ENCODE peak calls at places on chromosomes 11 and 22, in seven cellular contexts. X, P, O, N, C, E and A are unnamed samples.

GRCh38 chr11:95531116-95531515 is 258.5 kb downstream of the FAM76B start:
- DNase-seq in X (no peak), P (no peak), O (no peak), N (no peak), C (peak; percentile 45), E (no peak), A (no peak)

GRCh38 chr11:15199693-15200092 is 85.0 kb downstream of the INSC start:
- DNase-seq in X (no peak), P (no peak), O (no peak), N (peak; percentile 75), C (no peak), E (no peak), A (no peak)

GRCh38 chr11:92941676-92942571 is 27.5 kb upstream of the MTNR1B start:
- DNase-seq in X (no peak), P (peak; percentile 36), O (no peak), N (no peak), C (peak; percentile 9), E (no peak), A (no peak)

GRCh38 chr22:40410272-40410671 is 39.9 kb downstream of the SGSM3 start:
- DNase-seq in X (no peak), P (no peak), O (no peak), N (no peak), C (no peak), E (no peak), A (no peak)

GRCh38 chr11:35539781-35540281 is 14.4 kb upstream of the PAMR1 start:
- DNase-seq in X (no peak), P (no peak), O (no peak), N (no peak), C (peak; percentile 77), E (no peak), A (no peak)

GRCh38 chr11:102081313-102081712 is 28.9 kb upstream of the YAP1 start:
- DNase-seq in X (no peak), P (no peak), O (no peak), N (no peak), C (no peak), E (no peak), A (no peak)

GRCh38 chr22:19149047-19149883 is 827 bp downstream of the GSC2 start:
- DNase-seq in X (peak; percentile 80), P (no peak), O (no peak), N (peak; percentile 59), C (no peak), E (no peak), A (no peak)

GRCh38 chr11:33920838-33921613 is 29.1 kb upstream of the LMO2 start:
- DNase-seq in X (no peak), P (no peak), O (no peak), N (no peak), C (no peak), E (no peak), A (no peak)

GRCh38 chr11:350723-351255 is 18.5 kb upstream of the B4GALNT4 start:
- DNase-seq in X (no peak), P (no peak), O (no peak), N (no peak), C (no peak), E (no peak), A (no peak)

GRCh38 chr11:20155683-20156279 is 4.5 kb downstream of the DBX1 start:
- DNase-seq in X (no peak), P (no peak), O (no peak), N (no peak), C (no peak), E (no peak), A (no peak)

GRCh38 chr11:96607890-96608558 is 218.2 kb downstream of the JRKL start:
- DNase-seq in X (no peak), P (no peak), O (no peak), N (no peak), C (no peak), E (no peak), A (no peak)

GRCh38 chr22:30246962-30247376 is 410 bp upstream of the LIF start:
- DNase-seq in X (peak; percentile 76), P (no peak), O (no peak), N (no peak), C (no peak), E (no peak), A (no peak)

GRCh38 chr11:110896358-110896757 is 184.1 kb upstream of the ARHGAP20 start:
- DNase-seq in X (no peak), P (no peak), O (no peak), N (no peak), C (peak; percentile 52), E (no peak), A (no peak)

GRCh38 chr11:123249354-123249753 is 54.3 kb upstream of the CLMP start:
- DNase-seq in X (no peak), P (no peak), O (no peak), N (no peak), C (no peak), E (no peak), A (no peak)

GRCh38 chr11:235180-235997 is 753 bp downstream of the SIRT3 start:
- DNase-seq in X (no peak), P (no peak), O (peak; percentile 64), N (peak; percentile 32), C (no peak), E (no peak), A (no peak)

GRCh38 chr11:125951731-125952130 is 5.9 kb downstream of the VSIG10L2 start:
- DNase-seq in X (peak; percentile 68), P (no peak), O (no peak), N (no peak), C (no peak), E (no peak), A (no peak)

GRCh38 chr11:65078151-65078550 is 5.7 kb downstream of the CDCA5 start:
- DNase-seq in X (no peak), P (no peak), O (peak; percentile 25), N (peak; percentile 83), C (no peak), E (no peak), A (peak; percentile 21)

GRCh38 chr11:23006730-23007129 is 146.5 kb upstream of the CCDC179 start:
- DNase-seq in X (no peak), P (no peak), O (no peak), N (no peak), C (no peak), E (no peak), A (no peak)

GRCh38 chr22:39123811-39124668 is 27.0 kb downstream of the APOBEC3H start:
- DNase-seq in X (peak; percentile 68), P (no peak), O (no peak), N (no peak), C (no peak), E (no peak), A (no peak)

GRCh38 chr11:29025001-29025400 is 916.8 kb downstream of the METTL15 start:
- DNase-seq in X (no peak), P (no peak), O (no peak), N (no peak), C (no peak), E (no peak), A (no peak)

GRCh38 chr22:46123694-46124382 is 26.5 kb upstream of the PPARA start:
- DNase-seq in X (no peak), P (no peak), O (no peak), N (no peak), C (no peak), E (no peak), A (no peak)